ENCODE peak calls at places on chromosomes 5 and 9, in eight cellular contexts. B is foreskin fibroblast, R is kidney epithelial cell, K is neuronal stem cell, E is IMR-90, Q is body of pancreas, M is GM23338, O is GM12864. P is an unnamed sample.
A peak's percentile ranks its signal among the peaks of the same experiment; 100 is the strongest.

GRCh38 chr9:13078164-13078563 is 201.3 kb downstream of the MPDZ start:
- DNase-seq in Q (no peak), K (no peak), M (no peak), R (no peak), E (no peak), O (no peak), B (no peak), P (no peak)

GRCh38 chr5:153542536-153542935 is 52.1 kb downstream of the GRIA1 start:
- DNase-seq in O (no peak), K (no peak), E (peak; percentile 55), B (no peak), M (no peak), R (no peak), Q (no peak), P (no peak)

GRCh38 chr5:157308826-157309465 is 43.0 kb downstream of the CYFIP2 start:
- DNase-seq in R (no peak), Q (no peak), K (no peak), B (no peak), O (no peak), E (no peak), M (peak; percentile 24), P (no peak)

GRCh38 chr5:133735346-133735745 is 123.0 kb upstream of the FSTL4 start:
- DNase-seq in E (peak; percentile 11), K (no peak), B (peak; percentile 13), Q (no peak), M (no peak), O (no peak), R (peak; percentile 25), P (no peak)

GRCh38 chr9:128022886-128023285 is 42.1 kb upstream of the EEIG1 start:
- DNase-seq in M (no peak), K (no peak), R (no peak), Q (no peak), O (no peak), B (no peak), E (no peak), P (no peak)

GRCh38 chr9:131678499-131679111 is 61.3 kb downstream of the RAPGEF1 start:
- DNase-seq in E (peak; percentile 98), O (peak; percentile 89), R (peak; percentile 81), M (peak; percentile 58), Q (peak; percentile 79), B (peak; percentile 97), K (peak; percentile 9), P (no peak)

GRCh38 chr5:159921721-159922120 is 5.4 kb downstream of the ADRA1B start:
- DNase-seq in O (no peak), Q (no peak), R (no peak), B (no peak), K (no peak), M (no peak), E (no peak), P (no peak)

GRCh38 chr9:134670851-134671281 is 29.3 kb downstream of the COL5A1 start:
- DNase-seq in K (no peak), B (no peak), E (no peak), Q (no peak), R (no peak), O (no peak), M (no peak), P (no peak)

GRCh38 chr9:107175039-107175438 is 108.0 kb upstream of the RAD23B start:
- DNase-seq in M (no peak), K (no peak), R (no peak), B (no peak), Q (no peak), O (no peak), E (no peak), P (no peak)

GRCh38 chr5:137734962-137735530 is 843 bp downstream of the KLHL3 start:
- DNase-seq in Q (peak; percentile 16), R (no peak), M (peak; percentile 62), K (no peak), B (no peak), O (no peak), E (peak; percentile 52), P (no peak)
- H3K4me3 ChIP-seq in Q (no peak overlapping the region), R (peak overlapping the region; percentile 49), M (peak overlapping the region; percentile 67), K (peak overlapping the region; percentile 57), B (peak overlapping the region; percentile 43), O (peak overlapping the region; percentile 40), E (peak overlapping the region; percentile 33), P (peak overlapping the region; percentile 43)

GRCh38 chr9:114154597-114155102 is 687 bp upstream of the COL27A1 start:
- DNase-seq in M (no peak), Q (no peak), E (no peak), R (no peak), K (no peak), B (no peak), O (no peak), P (no peak)

GRCh38 chr9:114155967-114156294 is 594 bp downstream of the COL27A1 start:
- DNase-seq in E (no peak), R (no peak), B (no peak), K (no peak), O (no peak), M (peak; percentile 63), Q (no peak), P (no peak)

GRCh38 chr9:114156311-114156657 is 947 bp downstream of the COL27A1 start:
- DNase-seq in O (no peak), M (peak; percentile 42), Q (peak; percentile 39), R (no peak), B (no peak), K (no peak), E (no peak), P (no peak)

GRCh38 chr9:114155263-114155966 is at the start of gene COL27A1:
- DNase-seq in O (no peak), K (peak; percentile 88), Q (peak; percentile 80), M (peak; percentile 93), E (peak; percentile 70), R (no peak), B (peak; percentile 70), P (peak; percentile 37)

DNA sequence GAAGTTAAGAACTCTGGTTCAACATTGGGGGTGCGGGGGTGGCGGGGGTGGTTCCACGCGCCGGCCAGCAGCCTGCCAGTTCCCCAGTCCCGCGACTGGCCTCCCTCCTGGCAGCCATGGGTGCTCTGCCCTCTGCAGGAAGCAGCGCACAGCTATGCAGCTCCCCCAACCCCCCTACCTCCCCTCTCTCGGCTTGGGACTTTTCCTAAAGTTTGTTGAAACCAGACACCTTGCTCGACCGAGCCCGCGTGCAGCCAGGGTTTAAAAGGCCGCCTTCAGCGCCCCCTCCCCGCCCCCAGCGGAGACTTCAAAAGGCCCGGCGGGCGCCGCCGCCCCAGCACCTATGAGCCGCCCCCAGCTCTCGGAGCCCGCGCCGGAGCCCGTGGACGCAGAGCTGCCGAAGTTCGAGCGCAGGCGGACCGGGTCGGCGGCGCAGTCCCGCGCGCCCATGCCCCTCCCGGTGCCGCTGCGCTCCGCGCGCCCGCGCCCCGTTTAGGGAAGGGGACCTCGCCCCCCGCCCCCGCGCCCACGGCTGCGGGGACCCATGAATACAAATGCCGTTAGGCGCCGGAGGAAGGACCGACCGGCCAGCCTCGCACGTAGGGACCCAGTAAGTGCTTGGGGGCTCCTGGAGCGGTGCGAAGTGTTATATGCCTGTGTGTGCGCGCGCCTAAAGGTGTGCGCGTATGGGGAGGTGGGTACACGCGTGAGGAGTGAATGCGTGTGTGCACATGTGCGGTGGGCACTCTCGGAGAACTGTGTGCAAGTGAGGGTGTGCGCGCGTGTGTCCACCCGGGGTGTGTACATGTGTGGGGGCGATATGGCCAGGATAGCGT is 1.4 kb upstream of the COL27A1 start:
- DNase-seq in K (peak; percentile 79), B (no peak), M (peak; percentile 93), Q (peak; percentile 61), R (no peak), E (peak; percentile 25), O (no peak), P (peak; percentile 25)
- H3K4me3 ChIP-seq in K (peak overlapping the region; percentile 24), B (peak overlapping the region; percentile 47), M (peak overlapping the region; percentile 84), Q (peak overlapping the region; percentile 18), R (peak overlapping the region; percentile 42), E (peak overlapping the region; percentile 13), O (no peak overlapping the region), P (peak overlapping the region; percentile 41)

GRCh38 chr5:172559004-172559932 is 81.8 kb upstream of the NEURL1B start:
- DNase-seq in K (no peak), Q (peak; percentile 40), O (no peak), E (peak; percentile 89), M (no peak), R (peak; percentile 77), B (peak; percentile 87), P (no peak)
- H3K4me3 ChIP-seq in K (no peak overlapping the region), Q (no peak overlapping the region), O (no peak overlapping the region), E (peak overlapping the region; percentile 3), M (no peak overlapping the region), R (no peak overlapping the region), B (peak overlapping the region; percentile 45), P (no peak overlapping the region)

GRCh38 chr5:139848508-139849100 is 53.0 kb downstream of the PSD2 start:
- DNase-seq in E (no peak), Q (peak; percentile 40), O (no peak), K (no peak), R (no peak), M (peak; percentile 63), B (no peak), P (no peak)
- H3K4me3 ChIP-seq in E (no peak overlapping the region), Q (peak overlapping the region; percentile 24), O (peak overlapping the region; percentile 47), K (peak overlapping the region; percentile 41), R (peak overlapping the region; percentile 36), M (peak overlapping the region; percentile 65), B (no peak overlapping the region), P (peak overlapping the region; percentile 48)

DNA sequence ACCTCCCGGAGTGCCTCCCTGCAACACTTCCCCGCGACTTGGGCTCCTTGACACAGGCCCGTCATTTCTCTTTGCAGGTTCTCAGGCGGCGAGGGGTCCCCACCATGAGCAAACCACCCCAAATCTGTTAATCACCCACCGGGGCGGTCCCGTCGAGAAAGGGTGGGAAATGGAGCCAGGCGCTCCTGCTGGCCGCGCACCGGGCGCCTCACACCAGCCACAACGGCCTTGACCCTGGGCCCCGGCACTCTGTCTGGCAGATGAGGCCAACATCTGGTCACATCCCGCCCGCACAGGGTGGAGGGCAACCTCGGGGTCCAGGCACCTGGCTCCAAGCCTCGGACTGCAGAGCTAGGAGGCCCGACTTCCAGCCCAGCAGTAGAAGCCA is 776 bp upstream of the TERT start:
- DNase-seq in B (no peak), Q (no peak), K (no peak), E (no peak), M (no peak), O (no peak), R (no peak), P (no peak)
- H3K4me3 ChIP-seq in B (no peak overlapping the region), Q (no peak overlapping the region), K (peak overlapping the region; percentile 42), E (no peak overlapping the region), M (peak overlapping the region; percentile 66), O (peak overlapping the region; percentile 37), R (no peak overlapping the region), P (peak overlapping the region; percentile 82)

GRCh38 chr9:115167175-115167574 is 49.2 kb upstream of the TNC start:
- DNase-seq in K (no peak), E (peak; percentile 79), R (peak; percentile 69), M (no peak), Q (no peak), O (no peak), B (peak; percentile 82), P (no peak)
- H3K4me3 ChIP-seq in K (no peak overlapping the region), E (no peak overlapping the region), R (no peak overlapping the region), M (no peak overlapping the region), Q (no peak overlapping the region), O (no peak overlapping the region), B (no peak overlapping the region), P (no peak overlapping the region)

GRCh38 chr5:45109636-45110035 is 300.9 kb downstream of the MRPS30 start:
- DNase-seq in O (no peak), Q (no peak), R (no peak), B (no peak), E (no peak), M (peak; percentile 42), K (no peak), P (no peak)
- H3K4me3 ChIP-seq in O (no peak overlapping the region), Q (no peak overlapping the region), R (no peak overlapping the region), B (no peak overlapping the region), E (no peak overlapping the region), M (peak overlapping the region; percentile 4), K (no peak overlapping the region), P (no peak overlapping the region)

P was measured in iPS DF 6.9.